ENCODE peak calls at places on chromosomes 2 and 18, in ten cellular contexts. K, Y, D, I, G, V, T, E, L and O are unnamed samples.

GRCh38 chr2:45759310-45759851 is 107.9 kb downstream of the PRKCE start:
- DNase-seq in K (no peak), Y (peak; percentile 46), D (no peak), I (peak; percentile 40), G (no peak), V (no peak), T (no peak), E (no peak), L (no peak), O (no peak)

GRCh38 chr18:11657152-11657551 is 31.9 kb upstream of the GNAL start:
- DNase-seq in K (no peak), Y (no peak), D (no peak), I (no peak), G (no peak), V (no peak), T (no peak), E (no peak), L (no peak), O (no peak)

GRCh38 chr2:204437815-204438766 is 107.2 kb upstream of the PARD3B start:
- DNase-seq in K (peak; percentile 61), Y (no peak), D (no peak), I (no peak), G (no peak), V (no peak), T (no peak), E (no peak), L (no peak), O (no peak)

GRCh38 chr2:177147093-177147694 is 65.4 kb upstream of the HNRNPA3 start:
- DNase-seq in K (peak; percentile 48), Y (peak; percentile 69), D (no peak), I (no peak), G (no peak), V (no peak), T (no peak), E (no peak), L (no peak), O (no peak)

GRCh38 chr18:3094355-3094684 is 81.4 kb upstream of the LPIN2 start:
- DNase-seq in K (no peak), Y (no peak), D (no peak), I (no peak), G (no peak), V (no peak), T (no peak), E (no peak), L (no peak), O (no peak)

GRCh38 chr2:148614332-148615049 is 30.1 kb upstream of the EPC2 start:
- DNase-seq in K (no peak), Y (peak; percentile 10), D (no peak), I (no peak), G (no peak), V (peak; percentile 85), T (no peak), E (no peak), L (no peak), O (peak; percentile 50)

GRCh38 chr2:174610243-174610995 is 12.8 kb upstream of the WIPF1 start:
- DNase-seq in K (no peak), Y (no peak), D (peak; percentile 77), I (no peak), G (no peak), V (no peak), T (no peak), E (no peak), L (no peak), O (no peak)

GRCh38 chr2:54557211-54557600 is 101.1 kb downstream of the SPTBN1 start:
- DNase-seq in K (no peak), Y (no peak), D (no peak), I (no peak), G (no peak), V (no peak), T (no peak), E (no peak), L (no peak), O (no peak)

GRCh38 chr2:12087671-12088380 is 341.4 kb downstream of the LPIN1 start:
- DNase-seq in K (no peak), Y (peak; percentile 34), D (no peak), I (no peak), G (no peak), V (peak; percentile 1), T (no peak), E (no peak), L (no peak), O (no peak)

GRCh38 chr2:83370419-83370762 is 1088.7 kb downstream of the SUCLG1 start:
- DNase-seq in K (no peak), Y (no peak), D (no peak), I (no peak), G (no peak), V (no peak), T (no peak), E (no peak), L (no peak), O (no peak)

GRCh38 chr2:83365476-83365875 is 1093.6 kb downstream of the SUCLG1 start:
- DNase-seq in K (no peak), Y (no peak), D (no peak), I (no peak), G (no peak), V (no peak), T (no peak), E (no peak), L (no peak), O (no peak)

GRCh38 chr2:83369601-83370418 is 1089.3 kb downstream of the SUCLG1 start:
- DNase-seq in K (no peak), Y (peak; percentile 25), D (no peak), I (no peak), G (no peak), V (no peak), T (no peak), E (no peak), L (no peak), O (no peak)

GRCh38 chr2:83368916-83369315 is 1090.2 kb downstream of the SUCLG1 start:
- DNase-seq in K (no peak), Y (peak; percentile 51), D (no peak), I (no peak), G (no peak), V (no peak), T (no peak), E (no peak), L (no peak), O (no peak)

DNA sequence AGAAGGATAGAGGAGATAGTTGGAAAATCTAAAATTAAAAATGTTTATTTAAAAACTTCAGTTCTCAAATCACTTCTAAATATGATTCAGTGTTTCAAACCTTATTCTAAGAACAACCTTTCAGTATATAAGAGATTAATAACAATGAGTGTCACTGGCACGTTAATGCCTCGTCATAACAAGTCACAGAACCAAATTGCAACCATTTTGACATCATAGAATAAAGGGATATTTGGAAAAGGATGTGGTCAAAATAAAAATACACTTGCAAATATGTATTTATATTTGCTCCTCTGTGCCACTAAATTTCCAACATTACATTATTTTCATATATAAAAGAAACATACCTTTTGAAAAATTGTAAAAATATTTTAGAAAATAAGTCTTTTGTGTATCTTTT is 1090.6 kb downstream of the SUCLG1 start:
- DNase-seq in K (no peak), Y (no peak), D (no peak), I (no peak), G (no peak), V (no peak), T (no peak), E (no peak), L (no peak), O (no peak)
- H3K9me3 ChIP-seq in K (no peaks in the 10 kb centered on the region), Y (no peaks in the 10 kb centered on the region), D (no peaks in the 10 kb centered on the region), I (no peaks in the 10 kb centered on the region), G (no peaks in the 10 kb centered on the region), V (no peaks in the 10 kb centered on the region), T (no peaks in the 10 kb centered on the region), E (no peaks in the 10 kb centered on the region), L (no peaks in the 10 kb centered on the region), O (no peaks in the 10 kb centered on the region)

GRCh38 chr18:58541137-58541788 is 87.6 kb downstream of the ALPK2 start:
- DNase-seq in K (peak; percentile 59), Y (peak; percentile 18), D (no peak), I (no peak), G (no peak), V (peak; percentile 16), T (no peak), E (no peak), L (no peak), O (no peak)

GRCh38 chr18:58538604-58539386 is 90.1 kb downstream of the ALPK2 start:
- DNase-seq in K (no peak), Y (peak; percentile 26), D (no peak), I (no peak), G (no peak), V (no peak), T (no peak), E (no peak), L (no peak), O (no peak)

GRCh38 chr18:58541789-58542425 is 87.0 kb downstream of the ALPK2 start:
- DNase-seq in K (no peak), Y (peak; percentile 95), D (no peak), I (no peak), G (no peak), V (peak; percentile 50), T (no peak), E (no peak), L (no peak), O (no peak)

GRCh38 chr18:58539659-58540380 is 89.1 kb downstream of the ALPK2 start:
- DNase-seq in K (no peak), Y (no peak), D (no peak), I (no peak), G (no peak), V (no peak), T (no peak), E (no peak), L (no peak), O (no peak)

DNA sequence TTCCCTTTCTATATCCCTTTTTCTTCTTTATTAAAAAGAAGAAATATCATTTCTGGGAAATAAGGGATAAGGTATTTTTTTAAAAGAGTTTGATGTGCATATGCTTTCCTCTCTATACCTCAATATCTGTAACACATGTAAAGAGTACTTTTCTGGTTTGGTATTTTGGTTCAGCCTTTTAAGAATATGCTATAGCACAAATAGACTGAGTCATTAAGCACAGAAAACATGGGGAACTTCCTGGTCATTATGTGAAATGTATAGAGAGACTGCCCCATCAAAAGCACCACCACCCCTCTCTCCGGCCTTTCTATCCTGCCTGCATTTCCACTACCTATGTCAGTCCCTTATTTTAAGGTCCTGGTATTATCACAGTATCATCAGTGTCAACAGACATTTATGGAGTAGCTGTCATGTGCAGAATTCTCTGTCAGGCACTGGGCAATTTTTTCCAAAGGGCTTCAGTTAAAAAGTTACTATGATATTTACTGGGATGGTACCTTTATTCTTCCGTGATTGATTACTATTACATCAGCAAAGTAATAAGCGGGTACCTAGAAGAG is 88.4 kb downstream of the ALPK2 start:
- DNase-seq in K (no peak), Y (no peak), D (no peak), I (no peak), G (no peak), V (no peak), T (no peak), E (no peak), L (no peak), O (no peak)
- H3K9me3 ChIP-seq in K (no peaks in the 10 kb centered on the region), Y (no peaks in the 10 kb centered on the region), D (no peaks in the 10 kb centered on the region), I (no peaks in the 10 kb centered on the region), G (no peaks in the 10 kb centered on the region), V (peaks cover 3% of the 10 kb centered on the region), T (no peaks in the 10 kb centered on the region), E (no peaks in the 10 kb centered on the region), L (no peaks in the 10 kb centered on the region), O (no peaks in the 10 kb centered on the region)

GRCh38 chr2:31693882-31694281 is 113.1 kb upstream of the SRD5A2 start:
- DNase-seq in K (peak; percentile 12), Y (peak; percentile 21), D (no peak), I (no peak), G (no peak), V (no peak), T (no peak), E (no peak), L (no peak), O (no peak)
- H3K9me3 ChIP-seq in K (peaks cover 18% of the 10 kb centered on the region), Y (no peaks in the 10 kb centered on the region), D (peaks cover 12% of the 10 kb centered on the region), I (no peaks in the 10 kb centered on the region), G (peaks cover 24% of the 10 kb centered on the region), V (peaks cover 48% of the 10 kb centered on the region), T (peaks cover 34% of the 10 kb centered on the region), E (no peaks in the 10 kb centered on the region), L (peaks cover 52% of the 10 kb centered on the region), O (peaks cover 40% of the 10 kb centered on the region)

GRCh38 chr2:239639366-239640185 is 238.8 kb upstream of the HDAC4 start:
- DNase-seq in K (no peak), Y (no peak), D (no peak), I (no peak), G (no peak), V (no peak), T (no peak), E (no peak), L (no peak), O (no peak)
- H3K9me3 ChIP-seq in K (no peaks in the 10 kb centered on the region), Y (peaks cover 4% of the 10 kb centered on the region), D (no peaks in the 10 kb centered on the region), I (no peaks in the 10 kb centered on the region), G (no peaks in the 10 kb centered on the region), V (peaks cover 3% of the 10 kb centered on the region), T (no peaks in the 10 kb centered on the region), E (no peaks in the 10 kb centered on the region), L (no peaks in the 10 kb centered on the region), O (no peaks in the 10 kb centered on the region)